ENCODE peak calls at places on chromosomes 16 and 17, in seven cellular contexts. D is activated CD8-positive, alpha-beta T cell treated with anti-CD3 and anti-CD28 coated beads, Interleukin-2, amount 10 ng/mL, durations not matched to agents 7 days and 5 days; B is iPS DF 19.7; A is HTR-8/SVneo; N is occipital lobe; O is breast epithelium; K is stimulated activated effector memory CD8-positive, alpha-beta T cell treated with anti-CD3 and anti-CD28 coated beads, Interleukin-12 subunit alpha, Interleukin-12 subunit beta, amount 100 ng/mL, for 72 hours. J is an unnamed sample.

GRCh38 chr17:20992416-20992815 is 50.4 kb downstream of the USP22 start:
- DNase-seq in N (no peak), O (peak), K (no peak), A (no peak), D (no peak), B (no peak), J (no peak)

GRCh38 chr17:82103588-82104451 is 5.8 kb upstream of the FASN start:
- DNase-seq in K (no peak), A (no peak), O (peak), D (no peak), N (no peak), B (no peak), J (no peak)

GRCh38 chr17:74773871-74774286 is 2.3 kb downstream of the NAT9 start:
- DNase-seq in N (no peak), O (no peak), K (no peak), D (no peak), A (peak), B (no peak), J (no peak)

GRCh38 chr17:2949469-2950044 is 113.8 kb downstream of the OR1D5 start:
- DNase-seq in K (no peak), N (no peak), D (no peak), B (no peak), A (no peak), O (no peak), J (no peak)

GRCh38 chr16:10078541-10078949 is 103.7 kb downstream of the GRIN2A start:
- DNase-seq in O (no peak), D (no peak), A (no peak), B (peak), K (no peak), N (no peak), J (no peak)

GRCh38 chr17:21029032-21029431 is 13.8 kb downstream of the USP22 start:
- DNase-seq in A (no peak), K (peak), D (no peak), N (no peak), B (no peak), O (no peak), J (peak)

GRCh38 chr17:1577657-1578428 is 15.3 kb upstream of the PITPNA start:
- DNase-seq in O (peak), A (no peak), N (no peak), K (no peak), B (no peak), D (no peak), J (no peak)

GRCh38 chr17:69761011-69761410 is 314.0 kb upstream of the KCNJ16 start:
- DNase-seq in B (no peak), A (no peak), D (no peak), K (no peak), N (no peak), O (no peak), J (no peak)

GRCh38 chr17:14019186-14019956 is 49.9 kb upstream of the COX10 start:
- DNase-seq in A (peak), N (no peak), D (no peak), O (no peak), K (no peak), B (no peak), J (peak)

GRCh38 chr17:11935734-11936406 is 61.4 kb downstream of the ZNF18 start:
- DNase-seq in K (peak), A (peak), O (no peak), N (peak), D (peak), B (peak), J (peak)

GRCh38 chr16:80056334-80056733 is 455.8 kb upstream of the MAF start:
- DNase-seq in D (no peak), O (no peak), N (no peak), B (no peak), K (no peak), A (no peak), J (no peak)

GRCh38 chr16:19286827-19287226 is 1.3 kb downstream of the CLEC19A start:
- DNase-seq in K (no peak), A (no peak), O (no peak), D (no peak), B (no peak), N (no peak), J (no peak)

GRCh38 chr16:66592814-66593213 is 11.7 kb upstream of the CMTM3 start:
- DNase-seq in O (no peak), K (no peak), D (no peak), N (no peak), B (no peak), A (no peak), J (no peak)

GRCh38 chr17:78791840-78792709 is 10.0 kb upstream of the CYTH1 start:
- DNase-seq in O (no peak), A (no peak), N (no peak), K (no peak), D (no peak), B (no peak), J (no peak)

GRCh38 chr17:56482229-56482628 is 111.3 kb upstream of the NOG start:
- DNase-seq in K (no peak), O (no peak), B (no peak), N (no peak), A (no peak), D (no peak), J (no peak)

GRCh38 chr17:7336240-7337175 is at the start of gene ACAP1:
- DNase-seq in O (no peak), D (peak), A (no peak), B (no peak), K (peak), N (no peak), J (peak)

GRCh38 chr17:42744283-42744805 is 496 bp downstream of the EZH1 start:
- DNase-seq in B (peak), A (peak), K (no peak), O (peak), N (peak), D (peak), J (peak)

GRCh38 chr16:1271380-1271749 is 15.5 kb downstream of the TPSD1 start:
- DNase-seq in O (no peak), N (no peak), A (no peak), B (no peak), K (no peak), D (no peak), J (no peak)

GRCh38 chr17:68291836-68292688 is 767 bp downstream of the ARSG start:
- DNase-seq in N (peak), D (peak), K (peak), B (no peak), A (peak), O (peak), J (peak)

GRCh38 chr17:48441231-48441711 is 11.3 kb upstream of the SKAP1 start:
- DNase-seq in O (no peak), D (peak), A (no peak), N (no peak), B (no peak), K (peak), J (no peak)

GRCh38 chr17:2691069-2691871 is 20.3 kb downstream of the CLUH start:
- DNase-seq in B (no peak), K (no peak), A (no peak), D (no peak), N (no peak), O (peak), J (no peak)

GRCh38 chr17:34858941-34859562 is 102.2 kb downstream of the CCT6B start:
- DNase-seq in O (no peak), A (no peak), N (no peak), B (no peak), D (no peak), K (no peak), J (no peak)

GRCh38 chr17:60325730-60326524 is 66.0 kb downstream of the USP32 start:
- DNase-seq in O (no peak), A (no peak), N (no peak), D (no peak), K (no peak), B (no peak), J (no peak)

GRCh38 chr16:53973021-53973420 is 269.1 kb downstream of the FTO start:
- DNase-seq in D (no peak), A (no peak), O (no peak), N (no peak), B (no peak), K (no peak), J (no peak)

GRCh38 chr17:80216473-80217456 is 3.4 kb downstream of the SGSH start:
- DNase-seq in N (no peak), D (no peak), O (no peak), B (no peak), K (no peak), A (no peak), J (no peak)

GRCh38 chr16:52408197-52408845 is 138.6 kb downstream of the TOX3 start:
- DNase-seq in A (no peak), N (no peak), D (no peak), B (no peak), O (no peak), K (no peak), J (no peak)

GRCh38 chr17:39001703-39002637 is 34.8 kb upstream of the FBXO47 start:
- DNase-seq in K (no peak), O (peak), D (no peak), N (peak), B (no peak), A (no peak), J (no peak)

GRCh38 chr17:79624658-79625478 is 14.0 kb upstream of the RBFOX3 start:
- DNase-seq in N (no peak), D (no peak), A (no peak), O (no peak), K (no peak), B (no peak), J (no peak)

GRCh38 chr17:43574896-43575525 is 28.9 kb upstream of the ETV4 start:
- DNase-seq in N (no peak), O (no peak), A (no peak), D (no peak), B (no peak), K (no peak), J (no peak)

J was measured in stimulated activated CD4-positive, alpha-beta T cell treated with anti-CD3 and anti-CD28 coated beads, Interleukin-2, amount 100 ng/mL, for 48 hours.